ENCODE peak calls at places on chromosomes 5 and 9, in five cellular contexts. V is CD8-positive, alpha-beta T cell; W is natural killer cell; G is OCI-LY7; K is astrocyte of the cerebellum. D is an unnamed sample.
A peak's percentile ranks its signal among the peaks of the same experiment; 100 is the strongest.

GRCh38 chr5:77960305-77960704 is 184.2 kb upstream of the TBCA start:
- DNase-seq in V (no peak), K (no peak), W (no peak), G (no peak), D (no peak)

GRCh38 chr5:160076997-160077396 is 42.3 kb downstream of the PWWP2A start:
- DNase-seq in K (no peak), G (no peak), V (no peak), W (no peak), D (no peak)

GRCh38 chr5:146208916-146209522 is 5.6 kb downstream of the RBM27 start:
- DNase-seq in G (peak; percentile 13), W (no peak), V (no peak), K (no peak), D (no peak)

GRCh38 chr9:92590386-92590785 is 54.6 kb upstream of the ECM2 start:
- DNase-seq in K (no peak), V (no peak), W (no peak), G (no peak), D (no peak)

GRCh38 chr5:132669455-132669820 is 4.4 kb upstream of the IL4 start:
- DNase-seq in K (no peak), G (no peak), V (no peak), W (no peak), D (no peak)

GRCh38 chr9:21160178-21160577 is 6.3 kb downstream of the IFNA21 start:
- DNase-seq in W (peak; percentile 33), K (peak; percentile 16), V (peak; percentile 14), G (no peak), D (no peak)

GRCh38 chr5:17182494-17182893 is 34.9 kb upstream of the BASP1 start:
- DNase-seq in W (no peak), K (no peak), V (no peak), G (no peak), D (no peak)

GRCh38 chr5:141910271-141910673 is 13.4 kb upstream of the DELE1 start:
- DNase-seq in W (no peak), G (no peak), K (no peak), V (no peak), D (no peak)

GRCh38 chr5:81750308-81751008 is 439 bp downstream of the SSBP2 start:
- DNase-seq in V (peak; percentile 15), K (no peak), W (peak; percentile 49), G (peak; percentile 63), D (peak; percentile 59)

GRCh38 chr9:116190595-116190994 is 37.0 kb downstream of the PAPPA start:
- DNase-seq in K (no peak), W (no peak), V (no peak), G (no peak), D (no peak)

GRCh38 chr9:73050062-73050814 is 97.4 kb upstream of the ALDH1A1 start:
- DNase-seq in K (no peak), G (no peak), V (no peak), W (no peak), D (no peak)
- TF ChIP-seq CTCF in K (peak; percentile 29), G (no peak), V (no peak), W (no peak), D (no peak)

GRCh38 chr5:18314192-18314778 is 680.0 kb downstream of the TAF11L14 start:
- DNase-seq in G (peak; percentile 43), K (peak; percentile 33), W (no peak), V (no peak), D (peak; percentile 29)
- TF ChIP-seq CTCF in G (peak; percentile 89), K (peak; percentile 14), W (peak; percentile 35), V (peak; percentile 38), D (peak; percentile 41)

GRCh38 chr5:122076023-122076422 is 2.0 kb downstream of the LOX start:
- DNase-seq in K (no peak), W (no peak), G (no peak), V (no peak), D (peak; percentile 12)
- TF ChIP-seq CTCF in K (no peak), W (no peak), G (no peak), V (no peak), D (no peak)

GRCh38 chr5:168747987-168748777 is 169.0 kb upstream of the PANK3 start:
- DNase-seq in V (no peak), G (peak; percentile 52), K (no peak), W (no peak), D (peak; percentile 75)
- TF ChIP-seq CTCF in V (no peak), G (peak; percentile 82), K (peak; percentile 39), W (peak; percentile 40), D (peak; percentile 76)

DNA sequence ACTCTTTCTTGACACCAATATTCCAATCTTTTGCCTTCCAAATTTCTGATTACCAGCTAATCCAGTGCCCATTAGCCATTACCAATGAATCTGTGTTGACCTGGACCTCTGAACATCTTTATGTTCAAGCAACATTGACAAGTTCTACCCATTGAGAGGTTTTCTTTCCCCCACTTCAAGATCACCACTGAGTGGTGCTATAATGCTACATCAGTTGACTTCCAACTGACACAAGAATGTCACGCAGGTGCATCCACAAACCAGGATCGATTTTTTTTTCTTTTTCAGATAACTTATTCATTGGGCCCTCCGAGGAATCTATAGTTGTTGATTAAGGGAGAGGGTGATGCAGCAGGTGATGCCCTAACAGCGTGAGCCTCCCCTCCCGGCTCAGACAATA is 102.6 kb downstream of the SLC1A3 start:
- DNase-seq in V (no peak), K (no peak), G (no peak), W (no peak), D (no peak)
- TF ChIP-seq CTCF in V (no peak), K (no peak), G (peak; percentile 20), W (no peak), D (peak; percentile 26)

DNA sequence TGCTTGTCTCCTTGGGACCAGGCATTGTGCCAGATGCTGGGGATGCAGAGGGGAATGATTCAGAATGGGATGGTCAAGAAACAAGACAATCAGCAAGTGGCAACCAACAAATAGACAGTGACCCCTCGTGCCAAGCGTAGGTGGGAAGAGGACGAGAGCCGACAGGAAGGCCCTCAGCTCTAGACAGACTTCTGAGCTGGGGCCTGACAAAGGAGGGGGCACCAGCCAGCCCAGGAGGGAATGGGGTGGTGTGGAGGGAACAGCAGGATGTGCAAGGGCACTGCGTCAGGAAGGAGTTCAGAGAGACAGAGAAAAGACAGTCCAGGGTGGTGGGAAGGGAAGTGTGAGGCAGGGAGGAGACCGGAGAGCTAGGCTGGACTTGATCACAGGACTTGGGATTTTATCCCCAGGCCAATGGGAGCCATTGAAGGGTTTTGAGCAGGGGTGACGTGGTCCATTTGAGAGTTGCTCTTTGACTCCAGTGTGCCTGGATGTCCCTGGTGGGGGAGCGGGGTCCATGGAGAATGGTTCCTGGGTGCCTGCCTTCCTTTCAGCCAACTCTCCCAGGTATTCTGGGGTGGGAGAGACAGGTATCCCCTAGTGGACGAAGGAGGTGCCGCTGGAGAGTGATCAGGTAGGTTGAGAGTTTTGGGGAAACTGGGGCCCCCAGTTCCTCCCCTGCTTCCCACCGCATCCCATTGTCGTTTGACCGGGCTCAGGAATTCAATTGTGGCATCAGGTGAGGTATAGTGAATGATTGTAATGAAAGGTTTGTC is 79.3 kb upstream of the ZNF618 start:
- DNase-seq in K (no peak), V (no peak), G (no peak), W (no peak), D (no peak)
- TF ChIP-seq CTCF in K (no peak), V (no peak), G (no peak), W (no peak), D (no peak)

DNA sequence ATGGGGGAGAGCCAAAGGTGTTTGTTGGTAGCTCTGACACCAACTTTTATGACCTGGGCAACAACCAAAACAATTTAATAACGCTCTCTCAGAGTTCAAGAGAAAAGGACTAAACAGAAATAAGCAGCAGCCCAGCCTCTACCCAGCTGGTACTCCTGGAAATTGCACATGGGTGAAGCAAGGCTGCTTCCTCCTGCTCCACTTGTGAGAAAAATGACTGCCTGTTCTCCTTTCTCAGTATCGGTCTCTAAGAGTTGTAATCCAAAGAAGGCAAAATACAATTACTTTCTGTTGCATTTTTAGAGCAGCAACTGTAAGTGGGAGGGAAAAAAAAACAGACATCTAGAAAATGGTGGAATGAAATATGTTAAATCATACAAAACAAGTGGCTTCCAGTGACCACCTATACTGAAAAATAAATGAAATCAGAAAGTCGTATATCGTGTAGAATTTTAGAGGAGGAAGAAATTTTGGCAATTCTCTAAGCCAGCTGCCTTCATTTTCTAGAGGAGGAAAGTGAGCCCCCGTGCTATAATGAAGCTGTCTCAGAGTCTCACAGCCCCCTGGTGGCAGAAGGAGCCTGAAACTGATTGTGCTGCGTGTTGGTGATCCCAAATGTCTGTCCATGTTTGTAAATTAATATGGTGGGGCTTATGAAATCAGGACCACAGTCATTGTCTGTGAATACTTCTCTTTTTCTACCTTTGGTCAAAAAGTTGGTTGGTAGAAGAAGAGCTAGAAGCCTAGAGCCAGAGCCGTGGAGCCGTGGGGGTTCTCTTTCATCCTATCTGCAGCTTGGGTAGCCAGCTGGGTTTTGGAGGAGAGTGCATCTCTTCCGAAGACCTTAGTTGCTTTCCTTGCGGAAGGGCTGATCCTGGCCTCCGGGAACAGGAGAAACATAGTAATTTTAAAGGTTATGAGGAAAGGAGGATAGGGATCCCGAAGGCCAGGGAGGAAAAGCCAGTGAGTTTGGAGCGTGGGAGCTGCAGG is 139.9 kb downstream of the PIP5K1B start:
- DNase-seq in K (no peak), G (peak; percentile 67), V (no peak), W (no peak), D (peak; percentile 21)
- TF ChIP-seq CTCF in K (peak; percentile 53), G (peak; percentile 87), V (peak; percentile 15), W (no peak), D (peak; percentile 56)

GRCh38 chr5:8341416-8341815 is 472.5 kb downstream of the MTRR start:
- DNase-seq in G (no peak), V (no peak), W (no peak), K (no peak), D (no peak)

GRCh38 chr5:8340261-8340660 is 471.3 kb downstream of the MTRR start:
- DNase-seq in K (no peak), W (no peak), G (no peak), V (no peak), D (no peak)

GRCh38 chr5:8340739-8341344 is 471.9 kb downstream of the MTRR start:
- DNase-seq in W (no peak), K (peak; percentile 6), G (peak; percentile 3), V (no peak), D (peak; percentile 33)
- TF ChIP-seq CTCF in W (no peak), K (peak; percentile 57), G (peak; percentile 69), V (no peak), D (peak; percentile 54)

GRCh38 chr5:65738305-65738704 is 16.3 kb downstream of the NLN start:
- DNase-seq in K (no peak), W (no peak), G (no peak), V (no peak), D (no peak)

GRCh38 chr5:65737842-65738241 is 15.8 kb downstream of the NLN start:
- DNase-seq in G (no peak), K (no peak), V (no peak), W (no peak), D (no peak)

GRCh38 chr5:65742565-65743231 is 20.7 kb downstream of the NLN start:
- DNase-seq in G (peak; percentile 56), V (no peak), K (peak; percentile 59), W (no peak), D (peak; percentile 66)

GRCh38 chr5:65734921-65735320 is 12.9 kb downstream of the NLN start:
- DNase-seq in V (no peak), K (no peak), G (no peak), W (no peak), D (no peak)

DNA sequence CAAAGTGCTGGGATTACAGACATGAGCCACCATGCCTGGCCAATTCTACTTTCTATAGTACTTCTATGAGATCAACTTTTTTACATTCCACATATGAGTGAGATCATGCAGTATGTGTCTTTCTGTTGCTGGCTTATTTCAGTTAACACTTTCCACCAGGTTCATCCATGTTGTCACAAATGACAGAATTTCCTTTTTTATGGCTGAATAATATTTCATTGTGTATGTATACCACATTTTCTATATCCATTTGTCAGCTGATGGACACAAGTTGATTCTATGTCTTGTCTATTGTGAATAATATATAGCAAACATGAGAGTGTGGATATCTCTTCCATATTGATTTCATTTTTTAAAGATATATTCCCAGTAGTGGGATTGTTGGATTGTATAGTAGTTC is 17.2 kb downstream of the NLN start:
- DNase-seq in W (no peak), K (no peak), G (no peak), V (no peak), D (no peak)
- TF ChIP-seq CTCF in W (no peak), K (no peak), G (no peak), V (no peak), D (no peak)

GRCh38 chr5:61860978-61861377 is 445.0 kb upstream of the KIF2A start:
- DNase-seq in G (no peak), W (no peak), K (no peak), V (no peak), D (no peak)
- TF ChIP-seq CTCF in G (no peak), W (no peak), K (no peak), V (no peak), D (no peak)